ENCODE peak calls at places on chromosomes 12 and 14, in six cellular contexts. O is AG09309, G is heart right ventricle, F is tibial artery, I is gastrocnemius medialis, Y is astrocyte. E is an unnamed sample.

GRCh38 chr14:37403656-37404055 is 191.4 kb downstream of the FOXA1 start:
- DNase-seq in I (no peak), G (no peak), O (no peak), Y (no peak), F (no peak), E (no peak)

GRCh38 chr12:100574262-100575074 is 984 bp downstream of the GAS2L3 start:
- DNase-seq in I (no peak), O (no peak), F (no peak), G (peak), Y (peak), E (no peak)

GRCh38 chr12:32988982-32989381 is 92.4 kb upstream of the PKP2 start:
- DNase-seq in F (no peak), I (no peak), Y (peak), G (no peak), O (no peak), E (no peak)

GRCh38 chr14:20630340-20631022 is 11.0 kb downstream of the OR6S1 start:
- DNase-seq in O (no peak), F (no peak), I (no peak), Y (no peak), G (no peak), E (peak)

GRCh38 chr12:108371801-108372344 is 32.8 kb upstream of the CMKLR1 start:
- DNase-seq in Y (peak), O (peak), F (peak), G (no peak), I (no peak), E (no peak)

GRCh38 chr12:59122784-59123183 is 202.5 kb upstream of the LRIG3 start:
- DNase-seq in G (peak), O (no peak), I (no peak), F (no peak), Y (peak), E (no peak)

GRCh38 chr14:92448786-92449185 is 64.8 kb upstream of the RIN3 start:
- DNase-seq in G (no peak), F (no peak), Y (no peak), I (no peak), O (no peak), E (no peak)

GRCh38 chr12:132163911-132164288 is 19.6 kb downstream of the NOC4L start:
- DNase-seq in O (no peak), I (no peak), Y (no peak), G (no peak), F (no peak), E (no peak)

GRCh38 chr12:114656906-114657596 is 26.9 kb downstream of the TBX3 start:
- DNase-seq in F (no peak), I (no peak), Y (no peak), G (no peak), O (no peak), E (no peak)

DNA sequence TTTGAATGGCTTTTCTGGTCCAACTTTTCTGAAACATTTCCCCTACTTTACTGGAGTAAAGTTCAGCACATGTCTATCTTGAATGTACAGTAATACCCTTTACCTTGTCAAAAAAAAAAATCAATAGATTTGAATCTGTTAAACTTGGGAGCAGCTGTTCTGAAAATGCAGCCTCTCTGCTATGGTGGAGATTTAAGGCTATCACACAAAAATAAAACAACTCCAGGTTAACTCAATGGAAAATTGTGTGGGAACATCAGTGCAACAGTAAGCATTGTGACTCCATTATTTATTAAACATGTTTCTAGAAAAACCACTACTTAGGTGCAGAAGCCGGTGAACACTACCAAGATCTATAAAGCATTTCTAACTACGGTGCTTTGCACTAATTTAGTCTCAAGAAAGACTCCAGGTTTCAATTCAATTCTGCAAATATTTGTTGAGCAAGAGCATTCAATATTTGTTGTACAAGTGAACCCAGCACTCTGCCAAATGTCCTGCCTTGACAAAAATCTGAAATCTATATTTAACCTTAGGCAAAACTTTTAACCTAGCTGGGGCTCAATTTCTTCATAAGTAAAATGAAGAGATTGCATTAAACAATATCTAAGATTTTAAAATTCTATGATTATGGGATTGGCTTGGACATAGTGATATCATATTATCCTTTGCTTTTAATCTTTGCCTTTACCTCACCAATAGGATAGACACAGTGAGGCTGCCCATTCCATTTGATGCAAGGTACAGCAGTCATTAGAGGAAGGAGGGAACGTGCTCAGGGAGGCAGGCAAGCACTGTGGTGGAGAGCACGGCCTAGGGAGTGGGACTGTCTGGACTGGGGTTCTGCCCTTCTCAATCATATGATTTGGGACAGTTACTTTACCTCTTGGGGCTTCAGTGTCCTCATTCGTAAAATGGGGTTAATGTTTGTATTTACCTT is 155.2 kb downstream of the KITLG start:
- DNase-seq in Y (no peak), I (no peak), F (no peak), G (no peak), O (no peak), E (no peak)
- TF ChIP-seq CTCF in Y (no peak), I (no peak), F (no peak), G (no peak), O (no peak), E (no peak)

GRCh38 chr14:23487216-23487615 is 17.7 kb downstream of the NGDN start:
- DNase-seq in O (no peak), I (no peak), F (no peak), Y (no peak), G (no peak), E (no peak)
- TF ChIP-seq CTCF in O (no peak), I (no peak), F (no peak), Y (no peak), G (no peak), E (no peak)

GRCh38 chr14:77044776-77045569 is 16.5 kb upstream of the IRF2BPL start:
- DNase-seq in F (peak), I (peak), G (no peak), Y (no peak), O (no peak), E (no peak)
- TF ChIP-seq CTCF in F (no peak), I (no peak), G (no peak), Y (no peak), O (no peak), E (no peak)

GRCh38 chr12:76117067-76117691 is 32.7 kb upstream of the NAP1L1 start:
- DNase-seq in G (no peak), F (no peak), I (no peak), O (no peak), Y (no peak), E (no peak)
- TF ChIP-seq CTCF in G (no peak), F (no peak), I (no peak), O (no peak), Y (no peak), E (no peak)

GRCh38 chr14:75709207-75709812 is 48.3 kb downstream of the TTLL5 start:
- DNase-seq in G (peak), F (peak), Y (peak), O (peak), I (peak), E (peak)

GRCh38 chr14:75715926-75716780 is 55.1 kb downstream of the TTLL5 start:
- DNase-seq in G (no peak), Y (peak), O (peak), I (no peak), F (no peak), E (no peak)

GRCh38 chr14:75714993-75715392 is 53.9 kb downstream of the TTLL5 start:
- DNase-seq in I (no peak), Y (no peak), O (no peak), G (no peak), F (no peak), E (no peak)

GRCh38 chr14:75711796-75712211 is 50.8 kb downstream of the TTLL5 start:
- DNase-seq in F (peak), I (peak), O (peak), Y (peak), G (peak), E (peak)

DNA sequence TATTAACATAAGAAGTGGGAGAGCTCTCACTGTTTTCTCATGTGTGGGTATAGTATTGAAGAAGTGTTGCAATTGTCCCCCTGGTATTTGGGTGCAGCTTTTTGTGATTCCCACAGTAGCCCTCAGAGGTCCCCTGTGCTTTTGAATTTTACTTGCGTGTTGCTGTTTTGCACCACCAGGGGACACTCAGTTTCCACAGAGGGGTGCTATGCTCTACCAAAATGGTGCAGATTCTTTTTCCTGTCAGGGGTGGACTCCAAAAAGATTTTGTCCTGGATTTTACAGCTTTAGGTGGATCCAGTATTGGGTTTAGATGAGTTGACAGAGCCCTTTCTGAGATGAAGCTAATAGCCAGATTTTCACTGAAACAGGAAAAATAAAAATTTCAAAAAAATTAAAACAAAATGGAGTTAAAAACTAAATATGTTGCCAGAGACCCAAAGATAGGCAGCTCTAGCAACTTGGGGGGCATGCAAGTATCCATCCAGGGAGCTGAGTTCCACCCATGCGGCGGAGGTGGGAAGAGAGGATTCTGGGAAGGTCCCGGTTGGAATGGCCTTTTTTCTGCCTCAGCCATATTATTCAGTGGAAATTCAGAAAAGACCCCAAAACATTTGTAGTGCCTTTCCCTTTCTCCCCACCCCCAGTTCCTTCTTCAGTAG is 50.2 kb downstream of the TTLL5 start:
- DNase-seq in G (no peak), Y (peak), F (no peak), I (no peak), O (peak), E (peak)
- TF ChIP-seq CTCF in G (peak), Y (peak), F (peak), I (peak), O (peak), E (peak)

E was measured in GM13977.